ENCODE peak calls at places on chromosomes 2 and 18, in seven cellular contexts. P is activated naive CD8-positive, alpha-beta T cell treated with anti-CD3 and anti-CD28 coated beads, Interleukin-2, amount 50 U/mL, for 24 hours; S is BJ; V is cardiac septum; E is stimulated activated naive CD8-positive, alpha-beta T cell treated with anti-CD3 and anti-CD28 coated beads, Interleukin-15, amount 100 ng/mL, for 72 hours; G is stimulated activated CD4-positive, alpha-beta T cell treated with anti-CD3 and anti-CD28 coated beads, Interleukin-2, amount 100 ng/mL, for 24 hours; B is SJCRH30. L is an unnamed sample.

GRCh38 chr2:29841386-29842004 is 79.9 kb downstream of the ALK start:
- DNase-seq in B (peak), S (no peak), E (peak), V (no peak), P (peak), G (peak), L (no peak)

GRCh38 chr2:8682719-8683667 is 1.1 kb downstream of the ID2 start:
- DNase-seq in P (peak), B (peak), V (peak), G (peak), E (peak), S (no peak), L (peak)

GRCh38 chr2:170215019-170215418 is 37.1 kb downstream of the MYO3B start:
- DNase-seq in S (no peak), B (no peak), P (no peak), V (no peak), E (no peak), G (no peak), L (no peak)

GRCh38 chr2:75476778-75477177 is 84.0 kb downstream of the EVA1A start:
- DNase-seq in S (no peak), G (no peak), B (peak), P (no peak), E (no peak), V (no peak), L (no peak)

GRCh38 chr2:120346034-120346666 is at the start of gene INHBB:
- DNase-seq in B (no peak), S (no peak), E (no peak), P (no peak), V (no peak), G (peak), L (no peak)

GRCh38 chr2:196591621-196592022 is 47.9 kb upstream of the CCDC150 start:
- DNase-seq in V (no peak), B (peak), P (no peak), E (no peak), S (no peak), G (no peak), L (no peak)

GRCh38 chr2:187165936-187166335 is 282.1 kb downstream of the CALCRL start:
- DNase-seq in V (no peak), E (no peak), S (no peak), G (no peak), P (no peak), B (no peak), L (no peak)

GRCh38 chr18:36284671-36285295 is 12.7 kb upstream of the FHOD3 start:
- DNase-seq in P (peak), V (no peak), E (peak), B (peak), S (no peak), G (peak), L (no peak)

GRCh38 chr2:228866044-228866443 is 405.0 kb downstream of the PID1 start:
- DNase-seq in V (no peak), G (no peak), E (no peak), S (no peak), P (no peak), B (no peak), L (no peak)

GRCh38 chr2:112800881-112801583 is 16.7 kb upstream of the IL1A start:
- DNase-seq in E (no peak), B (no peak), P (no peak), G (no peak), V (no peak), S (no peak), L (no peak)

GRCh38 chr2:225056330-225057073 is 14.2 kb upstream of the DOCK10 start:
- DNase-seq in G (no peak), V (no peak), B (no peak), P (no peak), E (no peak), S (no peak), L (no peak)

GRCh38 chr2:227146456-227146855 is 17.5 kb downstream of the COL4A4 start:
- DNase-seq in E (no peak), B (no peak), P (no peak), G (no peak), V (no peak), S (no peak), L (no peak)

GRCh38 chr2:131493199-131494018 is 1.2 kb upstream of the MZT2A start:
- DNase-seq in E (no peak), V (no peak), G (no peak), S (no peak), P (no peak), B (no peak), L (no peak)

GRCh38 chr18:47204908-47205522 is 28.9 kb upstream of the IER3IP1 start:
- DNase-seq in S (no peak), G (peak), E (peak), P (peak), B (peak), V (no peak), L (no peak)

GRCh38 chr2:186576614-186577013 is 13.2 kb upstream of the ITGAV start:
- DNase-seq in E (no peak), B (no peak), S (no peak), V (no peak), P (no peak), G (no peak), L (no peak)

GRCh38 chr2:227238242-227239237 is 74.1 kb downstream of the COL4A3 start:
- DNase-seq in V (no peak), G (peak), B (peak), P (peak), S (no peak), E (peak), L (no peak)

GRCh38 chr18:24177499-24178133 is 38.8 kb downstream of the CABYR start:
- DNase-seq in V (no peak), E (no peak), G (no peak), P (no peak), B (no peak), S (no peak), L (no peak)

GRCh38 chr2:218024871-218025270 is 22.1 kb upstream of the TNS1 start:
- DNase-seq in E (no peak), G (no peak), V (peak), P (no peak), S (no peak), B (no peak), L (peak)

GRCh38 chr2:135473567-135473966 is 57.5 kb downstream of the ZRANB3 start:
- DNase-seq in P (peak), S (no peak), E (peak), B (peak), G (peak), V (no peak), L (no peak)

GRCh38 chr18:77395941-77396340 is 146.3 kb downstream of the GALR1 start:
- DNase-seq in E (no peak), G (no peak), P (no peak), S (no peak), B (no peak), V (no peak), L (no peak)

GRCh38 chr2:68292108-68292710 is 27.5 kb downstream of the CNRIP1 start:
- DNase-seq in S (no peak), P (no peak), B (peak), G (no peak), E (no peak), V (no peak), L (no peak)

GRCh38 chr2:101967826-101968498 is 23.8 kb upstream of the IL1R2 start:
- DNase-seq in G (no peak), V (no peak), P (no peak), B (no peak), S (no peak), E (no peak), L (no peak)

GRCh38 chr18:11676867-11677266 is 12.2 kb upstream of the GNAL start:
- DNase-seq in G (no peak), S (no peak), V (no peak), E (no peak), B (no peak), P (no peak), L (no peak)

GRCh38 chr18:37554399-37554787 is 11.2 kb downstream of the CELF4 start:
- DNase-seq in B (no peak), P (no peak), E (no peak), V (peak), S (no peak), G (no peak), L (no peak)

GRCh38 chr2:222320441-222321395 is 21.9 kb upstream of the PAX3 start:
- DNase-seq in V (no peak), G (no peak), S (no peak), B (peak), E (no peak), P (no peak), L (no peak)

GRCh38 chr2:1721706-1722483 is 22.4 kb downstream of the PXDN start:
- DNase-seq in G (no peak), V (no peak), P (no peak), S (peak), B (no peak), E (no peak), L (no peak)

GRCh38 chr2:213232649-213233437 is 51.4 kb upstream of the SPAG16 start:
- DNase-seq in P (peak), G (peak), E (peak), B (no peak), V (no peak), S (no peak), L (no peak)

GRCh38 chr2:196130039-196130825 is 41.1 kb downstream of the STK17B start:
- DNase-seq in V (no peak), P (peak), G (no peak), B (peak), E (no peak), S (no peak), L (no peak)

GRCh38 chr2:145110668-145111067 is 590.7 kb upstream of the ZEB2 start:
- DNase-seq in V (no peak), E (no peak), S (no peak), B (no peak), G (no peak), P (no peak), L (no peak)

GRCh38 chr2:62383843-62384242 is 122.2 kb downstream of the TMEM17 start:
- DNase-seq in G (no peak), V (no peak), S (no peak), B (no peak), E (no peak), P (no peak), L (no peak)

GRCh38 chr2:84717302-84717701 is 163.6 kb downstream of the TRABD2A start:
- DNase-seq in G (no peak), E (no peak), S (no peak), P (no peak), V (no peak), B (no peak), L (no peak)

GRCh38 chr2:134558208-134558890 is 160.5 kb downstream of the TMEM163 start:
- DNase-seq in S (no peak), G (no peak), B (no peak), E (no peak), P (no peak), V (no peak), L (no peak)

GRCh38 chr2:209314641-209315040 is 109.2 kb upstream of the MAP2 start:
- DNase-seq in E (no peak), V (no peak), G (no peak), S (no peak), P (no peak), B (no peak), L (no peak)

L was measured in coronary artery.